ENCODE peak calls at places on chromosomes 3 and 15, in six cellular contexts. A is BE2C, Q is uterus, W is GM12892, X is A549, P is WTC11. O is an unnamed sample.

GRCh38 chr3:29922990-29923746 is 642.3 kb downstream of the RBMS3 start:
- DNase-seq in A (no peak), Q (no peak), W (no peak), X (no peak), P (no peak), O (peak)

GRCh38 chr3:111723293-111723963 is 128.3 kb upstream of the ZBED2 start:
- DNase-seq in A (no peak), Q (no peak), W (no peak), X (no peak), P (no peak), O (peak)

GRCh38 chr3:135908225-135908624 is 57.3 kb upstream of the PPP2R3A start:
- DNase-seq in A (no peak), Q (no peak), W (no peak), X (no peak), P (no peak), O (no peak)

GRCh38 chr3:184559336-184559735 is 2.2 kb upstream of the EPHB3 start:
- DNase-seq in A (no peak), Q (no peak), W (no peak), X (peak), P (no peak), O (peak)

GRCh38 chr3:179067839-179068238 is 3.8 kb downstream of the ZMAT3 start:
- DNase-seq in A (no peak), Q (no peak), W (no peak), X (no peak), P (no peak), O (peak)

GRCh38 chr15:63601026-63601726 is 4.0 kb downstream of the FBXL22 start:
- DNase-seq in A (peak), Q (no peak), W (peak), X (peak), P (peak), O (no peak)

GRCh38 chr3:159904911-159905310 is 83.7 kb upstream of the IL12A start:
- DNase-seq in A (no peak), Q (no peak), W (no peak), X (no peak), P (no peak), O (no peak)

GRCh38 chr15:81339851-81340250 is 15.9 kb upstream of the STARD5 start:
- DNase-seq in A (no peak), Q (no peak), W (no peak), X (no peak), P (no peak), O (no peak)

GRCh38 chr3:188230962-188231361 is 77.0 kb downstream of the LPP start:
- DNase-seq in A (no peak), Q (no peak), W (no peak), X (no peak), P (no peak), O (no peak)

GRCh38 chr3:37641556-37641955 is 220.1 kb upstream of the CTDSPL start:
- DNase-seq in A (no peak), Q (no peak), W (no peak), X (no peak), P (no peak), O (no peak)

GRCh38 chr3:50623840-50624474 is 7.0 kb downstream of the MAPKAPK3 start:
- DNase-seq in A (no peak), Q (no peak), W (no peak), X (no peak), P (no peak), O (no peak)

GRCh38 chr3:182212479-182213076 is 500.9 kb downstream of the SOX2 start:
- DNase-seq in A (peak), Q (peak), W (no peak), X (peak), P (peak), O (peak)

GRCh38 chr15:93040288-93041158 is 48.5 kb downstream of the RGMA start:
- DNase-seq in A (peak), Q (no peak), W (no peak), X (no peak), P (peak), O (no peak)

GRCh38 chr3:140573011-140573410 is 104.9 kb upstream of the TRIM42 start:
- DNase-seq in A (no peak), Q (no peak), W (no peak), X (no peak), P (no peak), O (peak)

GRCh38 chr15:35992791-35993190 is 446.8 kb upstream of the DPH6 start:
- DNase-seq in A (no peak), Q (no peak), W (no peak), X (no peak), P (no peak), O (no peak)

GRCh38 chr3:195169011-195169410 is 101.9 kb downstream of the XXYLT1 start:
- DNase-seq in A (no peak), Q (no peak), W (no peak), X (no peak), P (no peak), O (no peak)

GRCh38 chr3:29972594-29972993 is 633.8 kb upstream of the TGFBR2 start:
- DNase-seq in A (no peak), Q (no peak), W (no peak), X (no peak), P (no peak), O (no peak)

GRCh38 chr15:78993257-78993930 is 48.5 kb upstream of the CTSH start:
- DNase-seq in A (no peak), Q (no peak), W (no peak), X (no peak), P (no peak), O (no peak)

GRCh38 chr3:101217458-101217849 is 102.9 kb downstream of the IMPG2 start:
- DNase-seq in A (no peak), Q (no peak), W (no peak), X (no peak), P (no peak), O (no peak)

GRCh38 chr3:100033184-100033583 is 81.1 kb downstream of the FILIP1L start:
- DNase-seq in A (no peak), Q (no peak), W (no peak), X (no peak), P (no peak), O (no peak)

GRCh38 chr3:136952292-136952691 is 5.5 kb upstream of the IL20RB start:
- DNase-seq in A (no peak), Q (no peak), W (no peak), X (no peak), P (no peak), O (no peak)

GRCh38 chr3:52216585-52217408 is 8.6 kb downstream of the TLR9 start:
- DNase-seq in A (peak), Q (peak), W (no peak), X (peak), P (no peak), O (peak)

GRCh38 chr3:43161684-43162512 is 56.0 kb upstream of the POMGNT2 start:
- DNase-seq in A (peak), Q (no peak), W (no peak), X (no peak), P (peak), O (no peak)

GRCh38 chr3:132062535-132062934 is 27.7 kb upstream of the CPNE4 start:
- DNase-seq in A (no peak), Q (no peak), W (no peak), X (no peak), P (no peak), O (no peak)

GRCh38 chr3:9809615-9810356 is at the start of gene TTLL3:
- DNase-seq in A (peak), Q (peak), W (peak), X (peak), P (peak), O (peak)